ENCODE peak calls at places on chromosomes 7 and 10, in six cellular contexts. R, Z, N, U, E and I are unnamed samples.

GRCh38 chr10:27558612-27559020 is 54.5 kb downstream of the RAB18 start:
- DNase-seq in E (no peak), R (no peak), N (no peak), Z (peak), U (peak), I (peak)

GRCh38 chr10:17527530-17528146 is 73.2 kb upstream of the ST8SIA6 start:
- DNase-seq in N (no peak), R (no peak), Z (no peak), U (no peak), E (no peak), I (peak)

GRCh38 chr10:73439605-73440298 is 6.4 kb upstream of the MSS51 start:
- DNase-seq in N (no peak), Z (no peak), R (no peak), U (no peak), E (no peak), I (peak)

GRCh38 chr7:45027774-45028114 is 27.7 kb downstream of the CCM2 start:
- DNase-seq in R (no peak), N (no peak), U (no peak), E (no peak), Z (no peak), I (no peak)

GRCh38 chr7:125670926-125671572 is 741.4 kb upstream of the POT1 start:
- DNase-seq in R (no peak), U (no peak), N (no peak), E (no peak), Z (peak), I (peak)

GRCh38 chr7:95205821-95206220 is 118.5 kb downstream of the PON1 start:
- DNase-seq in R (no peak), Z (no peak), N (no peak), U (no peak), E (no peak), I (peak)

GRCh38 chr7:101550641-101551531 is 78.2 kb downstream of the MYL10 start:
- DNase-seq in U (no peak), E (peak), N (peak), R (peak), Z (no peak), I (no peak)

GRCh38 chr10:110717830-110718595 is 73.9 kb downstream of the RBM20 start:
- DNase-seq in N (no peak), E (no peak), Z (no peak), U (no peak), R (peak), I (no peak)

GRCh38 chr10:79202188-79203013 is 133.6 kb downstream of the ZMIZ1 start:
- DNase-seq in E (peak), U (peak), Z (peak), N (no peak), R (peak), I (peak)

GRCh38 chr7:36522453-36523007 is 132.9 kb downstream of the ANLN start:
- DNase-seq in N (no peak), U (no peak), R (no peak), Z (no peak), E (no peak), I (no peak)

GRCh38 chr7:77368974-77369373 is 47.2 kb downstream of the GSAP start:
- DNase-seq in R (no peak), N (no peak), U (no peak), Z (no peak), E (no peak), I (peak)

GRCh38 chr7:141262101-141262819 is 188.4 kb downstream of the TMEM178B start:
- DNase-seq in N (no peak), Z (no peak), U (no peak), R (no peak), E (no peak), I (peak)
- TF ChIP-seq CTCF in N (no peak), Z (peak), U (no peak), R (no peak), E (no peak), I (peak)

GRCh38 chr7:5603193-5604140 is 178.0 kb downstream of the RNF216 start:
- DNase-seq in N (no peak), Z (no peak), E (no peak), U (no peak), R (no peak), I (no peak)
- TF ChIP-seq CTCF in N (no peak), Z (no peak), E (no peak), U (no peak), R (no peak), I (no peak)

GRCh38 chr7:107563761-107564552 is at the start of the genes COG5 and DUS4L:
- DNase-seq in N (peak), E (peak), U (peak), Z (peak), R (peak), I (peak)
- TF ChIP-seq CTCF in N (no peak), E (no peak), U (no peak), Z (no peak), R (no peak), I (no peak)

DNA sequence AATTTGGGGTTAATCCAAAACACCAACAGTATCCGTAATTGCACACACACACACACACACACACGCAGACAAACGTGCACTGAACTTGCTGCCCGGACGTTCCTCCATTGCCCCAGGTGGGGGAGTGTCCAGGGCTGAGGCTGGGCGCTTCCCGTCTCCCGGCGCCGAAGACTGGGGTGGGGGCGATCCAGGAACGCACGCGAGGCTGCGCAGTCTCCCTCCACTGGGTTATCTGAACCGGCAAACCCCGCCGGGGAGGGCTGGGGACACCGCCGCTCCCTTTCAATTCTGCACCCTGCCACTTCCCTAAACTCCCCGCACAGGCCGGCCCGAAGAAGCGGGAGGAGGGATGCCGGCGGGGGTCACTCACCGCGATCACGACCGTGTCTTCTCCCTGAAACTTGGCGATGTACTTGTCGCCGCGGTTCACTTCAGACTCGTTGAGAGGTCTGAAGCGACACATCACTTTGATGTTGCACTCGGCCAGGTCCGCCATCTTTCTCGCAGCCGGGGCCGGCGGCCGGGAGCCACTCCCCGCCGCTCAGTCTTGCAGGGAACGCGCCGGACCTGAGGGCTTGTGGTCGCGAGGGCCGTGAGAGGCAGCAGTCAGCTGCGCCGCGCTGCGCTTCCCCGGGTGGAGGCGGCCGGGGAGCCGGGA is 618 bp downstream of the KIF5B start:
- DNase-seq in N (peak), R (peak), E (peak), U (peak), Z (peak), I (peak)
- TF ChIP-seq CTCF in N (peak), R (no peak), E (no peak), U (peak), Z (no peak), I (peak)

GRCh38 chr10:99172130-99172738 is 63.4 kb downstream of the HPSE2 start:
- DNase-seq in R (no peak), Z (peak), E (no peak), U (peak), N (no peak), I (peak)
- TF ChIP-seq CTCF in R (peak), Z (peak), E (no peak), U (peak), N (peak), I (peak)

DNA sequence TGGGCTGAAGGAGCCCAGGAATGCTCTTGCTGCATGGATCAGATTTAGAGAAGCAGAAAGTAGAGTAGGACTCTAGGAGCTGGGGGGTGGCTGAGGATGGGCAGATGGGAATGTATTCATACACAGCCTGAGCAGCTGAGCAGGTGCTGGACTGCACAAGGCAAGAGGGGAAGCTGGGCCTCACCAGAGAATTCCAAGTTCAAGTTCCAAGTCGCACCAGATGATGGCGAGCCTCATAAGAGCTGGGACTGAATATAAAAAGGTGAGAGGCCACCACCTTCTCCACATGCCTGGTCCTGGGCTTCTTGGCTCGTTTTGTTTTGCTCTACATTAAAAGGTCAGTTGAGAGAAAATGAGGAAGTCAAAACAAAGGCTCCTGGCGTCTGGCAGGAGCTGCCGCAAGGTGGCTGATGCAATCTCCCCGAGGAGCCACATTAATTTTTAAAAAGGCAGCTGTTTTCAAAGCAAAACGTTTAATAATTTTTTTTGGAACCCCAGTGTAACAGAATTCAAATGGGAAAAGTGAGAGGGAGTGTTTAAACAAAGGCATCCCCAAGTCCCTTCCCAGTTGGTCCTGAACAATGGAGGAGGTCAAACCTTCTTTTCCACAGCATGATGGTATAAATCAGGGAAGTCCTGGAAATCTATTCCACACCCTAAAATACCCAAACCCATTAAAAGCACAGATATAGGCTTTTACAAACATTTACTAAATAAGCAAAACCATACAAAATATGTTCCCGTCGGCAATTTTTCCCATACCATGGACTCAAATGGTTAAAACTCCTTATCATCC is 9.5 kb downstream of the CYREN start:
- DNase-seq in N (no peak), R (no peak), Z (no peak), E (no peak), U (peak), I (peak)
- TF ChIP-seq CTCF in N (no peak), R (no peak), Z (no peak), E (no peak), U (peak), I (peak)